ENCODE peak calls at places on chromosome 17, in six cellular contexts. S is right lobe of liver, J is neural progenitor cell, A is Peyer's patch, N is DND-41, O is thoracic aorta. I is an unnamed sample.

GRCh38 chr17:12282056-12282455 is 261.4 kb downstream of the MAP2K4 start:
- DNase-seq in S (no peak), J (no peak), A (no peak), N (no peak), O (no peak), I (peak)

GRCh38 chr17:44069974-44070454 is 521 bp upstream of the G6PC3 start:
- DNase-seq in S (peak), J (no peak), A (no peak), N (peak), O (no peak), I (peak)

GRCh38 chr17:19308398-19308797 is 54.1 kb downstream of the B9D1 start:
- DNase-seq in S (peak), J (no peak), A (no peak), N (no peak), O (no peak), I (no peak)

GRCh38 chr17:45222273-45222993 is 748 bp downstream of the FMNL1 start:
- DNase-seq in S (no peak), J (peak), A (peak), N (peak), O (no peak), I (no peak)

GRCh38 chr17:14318906-14319205 is 18.0 kb downstream of the HS3ST3B1 start:
- DNase-seq in S (no peak), J (no peak), A (no peak), N (peak), O (no peak), I (no peak)

GRCh38 chr17:31329221-31329620 is 7.8 kb upstream of the EVI2A start:
- DNase-seq in S (no peak), J (no peak), A (no peak), N (no peak), O (no peak), I (peak)

GRCh38 chr17:65553646-65554567 is 7.5 kb downstream of the AXIN2 start:
- DNase-seq in S (peak), J (peak), A (no peak), N (no peak), O (no peak), I (peak)

GRCh38 chr17:67157732-67158639 is 87.0 kb downstream of the HELZ start:
- DNase-seq in S (no peak), J (peak), A (no peak), N (no peak), O (no peak), I (peak)

GRCh38 chr17:76388966-76389888 is 4.8 kb downstream of the SPHK1 start:
- DNase-seq in S (no peak), J (no peak), A (no peak), N (no peak), O (no peak), I (no peak)

GRCh38 chr17:80023261-80024205 is 12.1 kb downstream of the TBC1D16 start:
- DNase-seq in S (no peak), J (peak), A (no peak), N (no peak), O (no peak), I (peak)

GRCh38 chr17:17537311-17538099 is 41.3 kb upstream of the RASD1 start:
- DNase-seq in S (no peak), J (no peak), A (no peak), N (no peak), O (no peak), I (no peak)

DNA sequence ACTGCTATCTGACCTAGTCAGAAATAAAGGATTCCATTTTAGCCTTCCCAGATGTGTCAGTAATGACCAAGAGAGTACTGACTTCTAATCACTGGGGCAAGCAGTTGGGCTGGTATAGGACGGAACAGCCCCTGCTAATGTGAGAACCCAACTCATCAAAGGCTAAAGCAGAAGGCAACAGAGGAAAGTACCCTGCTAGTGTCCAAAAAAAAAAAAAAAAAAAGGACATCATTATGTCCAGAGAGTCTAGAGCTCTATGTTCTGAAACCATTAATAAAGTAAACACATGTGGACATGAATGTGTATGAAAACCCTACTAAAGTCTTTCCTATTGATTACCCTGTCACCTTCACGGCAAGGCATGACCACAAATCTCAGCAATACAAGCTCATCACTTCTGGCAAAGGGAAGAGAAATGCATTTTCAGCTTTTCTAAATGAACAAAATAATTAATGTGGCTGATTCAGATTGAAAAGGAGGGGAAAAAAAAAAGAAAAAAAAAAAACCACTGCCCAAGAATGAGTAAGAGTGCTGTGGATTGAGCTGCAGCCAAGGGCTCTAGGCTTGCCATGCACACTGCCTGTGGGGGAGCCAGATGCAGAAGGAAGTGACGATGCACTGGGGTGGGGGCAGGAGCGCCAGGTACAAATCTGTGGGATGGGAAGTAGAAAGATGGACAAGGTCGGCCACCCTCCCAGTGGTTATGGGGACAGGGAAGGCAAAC is 84.8 kb downstream of the CYTH1 start:
- DNase-seq in S (no peak), J (no peak), A (peak), N (no peak), O (no peak), I (peak)
- TF ChIP-seq CTCF in S (no peak), J (no peak), A (no peak), N (no peak), O (no peak), I (no peak)

GRCh38 chr17:77440571-77440981 is 299.8 kb downstream of the SEC14L1 start:
- DNase-seq in S (no peak), J (no peak), A (peak), N (peak), O (no peak), I (no peak)
- H3K4me3 ChIP-seq in S (no peak), J (no peak), A (no peak), N (peak), O (no peak), I (no peak)

GRCh38 chr17:82198092-82198491 is 14.6 kb downstream of the CCDC57 start:
- DNase-seq in S (no peak), J (no peak), A (no peak), N (no peak), O (no peak), I (no peak)

GRCh38 chr17:82199496-82199895 is 13.1 kb downstream of the CCDC57 start:
- DNase-seq in S (no peak), J (no peak), A (no peak), N (no peak), O (no peak), I (no peak)

GRCh38 chr17:82201498-82201910 is 11.1 kb downstream of the CCDC57 start:
- DNase-seq in S (no peak), J (no peak), A (no peak), N (peak), O (no peak), I (no peak)

GRCh38 chr17:82200743-82201497 is 11.7 kb downstream of the CCDC57 start:
- DNase-seq in S (no peak), J (no peak), A (peak), N (peak), O (no peak), I (no peak)

DNA sequence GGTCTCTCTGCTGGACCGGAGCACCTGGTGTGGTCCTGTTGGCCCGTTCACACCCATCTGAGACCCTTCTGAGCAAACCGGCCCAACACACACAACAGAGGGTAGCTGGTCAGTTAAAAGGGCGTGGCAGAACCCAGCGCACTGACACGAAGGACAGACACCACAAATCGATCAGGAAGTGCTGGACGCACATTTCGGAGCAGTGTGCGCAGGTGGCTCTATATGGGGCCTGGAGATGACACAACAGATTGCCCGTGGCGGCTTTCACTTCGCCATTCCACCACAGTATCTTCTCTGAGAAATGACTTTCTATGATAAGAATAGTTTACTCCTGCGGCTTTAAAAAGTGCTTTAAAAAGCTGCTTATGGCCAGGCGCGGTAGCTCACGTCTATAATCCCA is 12.5 kb downstream of the CCDC57 start:
- DNase-seq in S (no peak), J (no peak), A (no peak), N (no peak), O (no peak), I (no peak)
- TF ChIP-seq CTCF in S (no peak), J (no peak), A (no peak), N (no peak), O (no peak), I (no peak)

GRCh38 chr17:4901108-4901647 is 1.7 kb downstream of the CHRNE start:
- DNase-seq in S (no peak), J (no peak), A (no peak), N (no peak), O (no peak), I (no peak)

GRCh38 chr17:4898927-4899326 is 409 bp upstream of the C17orf107 start:
- DNase-seq in S (peak), J (no peak), A (no peak), N (no peak), O (no peak), I (no peak)

GRCh38 chr17:4900231-4901107 is 1.1 kb downstream of the C17orf107 start:
- DNase-seq in S (peak), J (peak), A (peak), N (no peak), O (no peak), I (no peak)

GRCh38 chr17:4898351-4898750 is 985 bp upstream of the C17orf107 start:
- DNase-seq in S (peak), J (no peak), A (no peak), N (no peak), O (no peak), I (no peak)

GRCh38 chr17:4899341-4900230 is at the start of gene C17orf107:
- DNase-seq in S (peak), J (peak), A (peak), N (no peak), O (peak), I (peak)
- H3K4me3 ChIP-seq in S (peak), J (peak), A (peak), N (no peak), O (peak), I (peak)

GRCh38 chr17:50457621-50458020 is 11.1 kb downstream of the CHAD start:
- DNase-seq in S (no peak), J (no peak), A (no peak), N (no peak), O (no peak), I (no peak)
- TF ChIP-seq CTCF in S (no peak), J (no peak), A (no peak), N (no peak), O (no peak), I (no peak)

GRCh38 chr17:78771758-78772382 is 10.2 kb downstream of the CYTH1 start:
- DNase-seq in S (no peak), J (no peak), A (no peak), N (no peak), O (no peak), I (no peak)
- H3K4me3 ChIP-seq in S (no peak), J (no peak), A (no peak), N (no peak), O (no peak), I (no peak)

DNA sequence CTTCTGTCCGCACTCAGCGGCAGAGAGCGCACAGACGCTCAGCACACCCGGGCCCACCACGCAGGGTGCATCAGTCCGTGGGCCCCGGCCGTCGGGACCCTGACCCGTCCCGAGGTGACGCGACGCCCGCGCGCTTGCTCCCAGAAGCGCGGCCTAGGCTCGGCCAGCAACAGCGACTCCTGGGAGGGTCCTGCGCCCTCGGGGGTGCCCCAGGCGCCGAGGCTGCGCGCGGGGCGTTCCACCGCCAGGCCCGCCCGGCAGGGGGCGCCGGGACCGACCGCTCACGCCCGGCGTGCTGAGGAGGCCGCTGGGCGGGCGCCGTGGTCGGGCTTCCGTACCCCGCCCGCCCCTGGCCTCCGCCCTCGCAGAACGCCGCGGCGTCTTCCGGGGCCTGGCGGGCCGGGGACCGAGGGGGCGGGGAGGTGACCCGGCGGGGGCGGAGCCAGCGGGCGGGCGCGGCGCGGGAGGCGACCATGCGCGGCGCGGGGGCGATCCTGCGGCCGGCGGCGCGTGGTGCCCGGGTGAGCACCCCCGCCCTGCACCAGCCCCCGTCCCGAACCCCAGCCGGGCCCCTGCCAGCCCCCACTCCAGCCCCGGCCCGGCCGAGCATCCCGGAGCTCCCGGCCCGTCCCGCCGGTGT is at the start of gene CISD3:
- DNase-seq in S (peak), J (peak), A (peak), N (peak), O (no peak), I (peak)
- TF ChIP-seq CTCF in S (peak), J (peak), A (peak), N (peak), O (peak), I (no peak)

GRCh38 chr17:705011-705410 is 9.6 kb downstream of the VPS53 start:
- DNase-seq in S (no peak), J (no peak), A (no peak), N (no peak), O (no peak), I (no peak)
- H3K4me3 ChIP-seq in S (no peak), J (no peak), A (no peak), N (no peak), O (no peak), I (no peak)

DNA sequence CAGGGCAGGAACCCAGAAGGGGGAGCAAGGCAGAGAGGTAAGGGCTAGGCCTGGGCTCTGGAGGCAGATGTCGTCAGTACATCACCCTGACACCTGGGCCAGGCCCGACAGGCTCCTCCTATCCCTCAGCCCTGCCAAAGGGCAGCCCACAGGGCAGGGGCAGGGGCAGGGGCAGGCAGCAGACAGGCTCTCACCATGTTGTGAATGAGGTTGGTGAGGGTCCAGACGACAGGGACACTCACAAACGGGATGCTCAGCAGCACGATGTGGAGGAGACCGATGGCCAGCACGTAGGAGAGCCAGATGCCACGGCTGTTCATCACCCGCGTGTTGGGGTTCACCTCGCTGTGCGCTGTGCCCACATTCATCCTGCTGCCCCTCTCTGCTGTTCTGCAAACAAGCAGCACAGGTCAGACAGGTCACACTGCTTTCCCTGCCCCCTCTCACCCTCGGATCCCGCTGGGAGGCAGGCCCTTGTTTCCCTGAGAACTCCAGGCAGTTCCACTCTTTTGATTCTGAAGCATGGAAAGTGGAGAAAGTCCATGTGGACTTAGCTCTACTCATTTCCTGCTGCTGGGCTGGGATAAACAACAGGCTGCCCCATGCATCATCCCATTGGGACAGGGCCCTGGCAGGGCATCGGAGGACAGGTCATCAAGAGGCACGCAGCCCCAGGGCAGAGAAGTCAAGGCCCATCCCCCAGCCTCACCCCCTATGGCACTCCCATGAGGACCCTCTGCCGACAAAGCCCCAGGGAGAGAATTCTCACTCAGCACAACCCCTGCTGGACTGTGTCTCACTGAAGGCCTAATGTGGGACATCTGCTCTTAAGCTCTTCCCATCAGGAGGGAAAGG is 3.3 kb downstream of the ORMDL3 start:
- DNase-seq in S (peak), J (peak), A (no peak), N (no peak), O (no peak), I (peak)
- TF ChIP-seq CTCF in S (no peak), J (peak), A (no peak), N (no peak), O (no peak), I (peak)

DNA sequence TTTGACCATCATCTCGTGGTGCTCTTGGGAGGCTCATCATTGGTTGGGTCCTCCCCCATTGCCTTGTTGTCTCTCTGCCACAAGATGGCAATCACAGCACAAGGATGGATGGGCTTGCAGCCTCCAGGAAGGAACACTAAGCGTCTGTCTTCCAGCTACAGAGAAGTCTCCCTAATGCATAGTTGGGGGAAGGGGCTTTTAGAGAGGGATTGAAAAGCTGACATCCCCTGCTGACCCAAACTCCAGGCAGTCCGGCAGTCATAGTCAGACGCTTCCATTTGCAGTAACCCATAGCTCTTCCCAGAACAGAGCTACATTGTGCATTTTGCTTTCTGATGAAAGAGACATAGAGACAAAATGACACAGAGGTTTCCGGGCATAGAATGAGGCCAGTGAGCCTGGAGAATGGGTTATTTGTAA is 111.4 kb downstream of the UTP18 start:
- DNase-seq in S (no peak), J (peak), A (no peak), N (peak), O (no peak), I (peak)
- H3K4me3 ChIP-seq in S (no peak), J (no peak), A (no peak), N (no peak), O (no peak), I (no peak)

I was measured in AG10803.